ENCODE peak calls at places on chromosomes 11 and 22, in ten cellular contexts. R, P, G, X, N, C, D, E, T and A are unnamed samples.
A peak's percentile ranks its signal among the peaks of the same experiment; 100 is the strongest.

GRCh38 chr22:50673231-50674126 is 856 bp downstream of the SHANK3 start:
- DNase-seq in X (no peak), E (peak; percentile 22), G (peak; percentile 60), R (no peak), N (no peak), C (no peak), T (no peak), D (no peak), P (no peak), A (no peak)

GRCh38 chr11:124837491-124837856 is 27.8 kb upstream of the ROBO3 start:
- DNase-seq in N (no peak), G (peak; percentile 72), D (peak; percentile 82), E (peak; percentile 10), C (no peak), R (no peak), P (peak; percentile 20), X (no peak), T (peak; percentile 44), A (peak; percentile 76)

GRCh38 chr22:31346733-31347250 is 646 bp upstream of the PATZ1 start:
- DNase-seq in T (peak; percentile 57), D (no peak), C (peak; percentile 56), N (peak; percentile 53), X (peak; percentile 39), G (no peak), E (no peak), R (peak; percentile 49), P (peak; percentile 53), A (no peak)

GRCh38 chr11:65399845-65400244 is 13.4 kb downstream of the FRMD8 start:
- DNase-seq in X (no peak), D (no peak), P (no peak), C (no peak), R (no peak), E (no peak), T (no peak), N (no peak), G (no peak), A (no peak)

GRCh38 chr11:70625051-70625450 is 226.7 kb downstream of the CTTN start:
- DNase-seq in E (no peak), P (no peak), G (no peak), R (no peak), C (no peak), X (no peak), N (no peak), T (no peak), D (no peak), A (no peak)

GRCh38 chr22:37212174-37212906 is at the start of gene SSTR3:
- DNase-seq in E (no peak), C (peak; percentile 56), D (no peak), N (no peak), X (no peak), P (no peak), R (no peak), G (peak; percentile 73), T (no peak), A (no peak)

GRCh38 chr11:62269654-62270278 is at the start of gene SCGB2A2:
- DNase-seq in X (no peak), P (no peak), N (no peak), R (no peak), T (no peak), C (no peak), D (no peak), E (no peak), G (peak; percentile 58), A (peak; percentile 33)

GRCh38 chr11:92827132-92827531 is 142.3 kb upstream of the MTNR1B start:
- DNase-seq in C (no peak), R (no peak), T (no peak), E (no peak), P (no peak), X (no peak), G (no peak), N (no peak), D (no peak), A (no peak)

GRCh38 chr11:5507177-5507576 is 2.6 kb downstream of the UBQLN3 start:
- DNase-seq in E (no peak), T (no peak), G (no peak), R (no peak), N (no peak), C (no peak), D (no peak), X (no peak), P (no peak), A (no peak)

GRCh38 chr11:9516113-9516512 is 55.3 kb downstream of the ZNF143 start:
- DNase-seq in E (no peak), C (no peak), T (peak; percentile 21), N (no peak), P (no peak), D (no peak), R (no peak), X (no peak), G (peak; percentile 76), A (peak; percentile 19)

GRCh38 chr11:2214527-2215229 is 43.1 kb upstream of the TH start:
- DNase-seq in E (no peak), N (peak; percentile 17), X (no peak), T (no peak), C (no peak), R (peak; percentile 22), D (no peak), G (peak; percentile 53), P (no peak), A (no peak)

GRCh38 chr11:76656087-76656531 is 14.4 kb downstream of the LRRC32 start:
- DNase-seq in T (no peak), G (peak; percentile 48), R (no peak), C (no peak), D (no peak), E (no peak), X (no peak), P (no peak), N (no peak), A (no peak)

GRCh38 chr11:109486129-109486528 is 64.1 kb downstream of the C11orf87 start:
- DNase-seq in P (no peak), N (no peak), G (no peak), D (no peak), C (no peak), R (no peak), T (no peak), E (no peak), X (no peak), A (no peak)

GRCh38 chr11:115501895-115502589 is 2.2 kb downstream of the CADM1 start:
- DNase-seq in N (no peak), P (no peak), T (no peak), G (no peak), X (no peak), E (no peak), C (no peak), D (no peak), R (no peak), A (peak; percentile 25)

GRCh38 chr11:133149698-133150097 is 382.6 kb downstream of the OPCML start:
- DNase-seq in R (no peak), P (no peak), X (no peak), N (no peak), G (no peak), C (no peak), D (no peak), E (no peak), T (no peak), A (no peak)

DNA sequence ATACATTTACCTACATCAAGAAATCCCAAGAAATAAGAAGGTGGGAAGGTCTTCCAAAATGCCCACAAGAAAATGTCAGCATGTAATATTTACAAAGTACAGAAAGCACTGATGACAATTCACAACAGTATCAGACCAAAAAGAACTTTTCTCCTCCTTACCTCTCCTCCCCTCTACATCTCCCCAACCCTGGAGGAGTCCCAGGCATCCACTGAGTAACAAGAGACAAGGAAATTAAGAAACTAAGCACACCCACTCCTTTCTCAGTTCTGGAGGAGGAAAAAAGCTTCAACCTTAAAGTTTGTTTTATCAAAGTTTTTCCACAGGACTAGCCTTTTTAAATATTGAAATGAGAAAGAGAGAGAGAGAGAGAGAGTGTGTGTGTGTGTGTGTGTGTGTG is 2.0 kb upstream of the SERGEF start:
- DNase-seq in N (no peak), X (no peak), E (no peak), G (no peak), P (no peak), T (no peak), C (no peak), R (no peak), D (no peak), A (peak; percentile 1)
- H3K27me3 ChIP-seq in N (no peaks in the 10 kb centered on the region), X (no peaks in the 10 kb centered on the region), E (no peaks in the 10 kb centered on the region), G (peaks cover 19% of the 10 kb centered on the region), P (no peaks in the 10 kb centered on the region), T (no peaks in the 10 kb centered on the region), C (no peaks in the 10 kb centered on the region), R (no peaks in the 10 kb centered on the region), D (no peaks in the 10 kb centered on the region), A (peaks cover 3% of the 10 kb centered on the region)

DNA sequence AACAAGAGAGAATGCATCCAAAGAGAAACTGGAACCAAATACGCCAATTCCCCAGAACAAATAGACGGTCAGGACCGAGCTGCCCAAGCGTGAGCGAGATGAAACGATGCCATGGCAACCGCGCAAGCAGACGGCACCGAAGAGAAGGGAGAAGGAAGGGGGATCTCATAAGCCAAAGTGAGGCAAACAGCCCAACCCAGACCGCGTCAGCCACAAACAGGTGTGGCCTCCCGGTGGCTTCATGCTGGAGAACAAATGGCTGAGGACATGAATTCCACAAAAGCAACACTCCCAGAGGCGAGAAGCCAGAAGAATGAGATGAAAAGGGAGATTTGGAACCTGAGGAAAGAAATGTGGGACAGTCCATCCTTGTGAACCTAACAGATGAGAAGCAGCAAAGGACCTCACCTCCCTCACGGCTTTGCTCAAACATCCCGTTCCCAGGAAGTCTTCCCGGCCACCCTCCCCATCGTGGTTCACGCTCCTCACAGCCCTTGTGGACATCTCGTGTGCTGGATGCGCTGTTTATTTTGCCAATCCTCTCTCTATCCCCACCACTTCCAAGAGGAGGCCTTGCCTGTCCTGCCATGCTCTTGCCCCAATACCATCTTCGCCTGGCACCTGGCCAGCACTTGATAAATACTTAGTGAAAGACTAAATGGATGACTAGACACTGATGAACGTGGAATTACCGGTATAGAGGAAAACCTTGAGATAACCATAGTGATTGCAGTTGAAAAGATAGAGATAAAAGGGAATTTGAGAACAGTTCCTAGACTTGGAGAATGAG is 89.2 kb upstream of the RTL6 start:
- DNase-seq in R (no peak), X (no peak), T (no peak), D (no peak), E (peak; percentile 6), N (no peak), G (peak; percentile 40), P (no peak), C (no peak), A (no peak)
- H3K27me3 ChIP-seq in R (peaks cover 6% of the 10 kb centered on the region), X (no peaks in the 10 kb centered on the region), T (no peaks in the 10 kb centered on the region), D (peaks cover 6% of the 10 kb centered on the region), E (no peaks in the 10 kb centered on the region), N (peaks cover 17% of the 10 kb centered on the region), G (no peaks in the 10 kb centered on the region), P (peaks cover 16% of the 10 kb centered on the region), C (no peaks in the 10 kb centered on the region), A (peaks cover 24% of the 10 kb centered on the region)

GRCh38 chr11:129426776-129427175 is 51.1 kb downstream of the BARX2 start:
- DNase-seq in N (no peak), R (no peak), C (no peak), T (no peak), P (no peak), E (no peak), G (no peak), X (no peak), D (no peak), A (no peak)
- H3K27me3 ChIP-seq in N (no peaks in the 10 kb centered on the region), R (no peaks in the 10 kb centered on the region), C (no peaks in the 10 kb centered on the region), T (no peaks in the 10 kb centered on the region), P (peaks cover 7% of the 10 kb centered on the region), E (no peaks in the 10 kb centered on the region), G (peaks cover 10% of the 10 kb centered on the region), X (no peaks in the 10 kb centered on the region), D (no peaks in the 10 kb centered on the region), A (peaks cover 12% of the 10 kb centered on the region)

DNA sequence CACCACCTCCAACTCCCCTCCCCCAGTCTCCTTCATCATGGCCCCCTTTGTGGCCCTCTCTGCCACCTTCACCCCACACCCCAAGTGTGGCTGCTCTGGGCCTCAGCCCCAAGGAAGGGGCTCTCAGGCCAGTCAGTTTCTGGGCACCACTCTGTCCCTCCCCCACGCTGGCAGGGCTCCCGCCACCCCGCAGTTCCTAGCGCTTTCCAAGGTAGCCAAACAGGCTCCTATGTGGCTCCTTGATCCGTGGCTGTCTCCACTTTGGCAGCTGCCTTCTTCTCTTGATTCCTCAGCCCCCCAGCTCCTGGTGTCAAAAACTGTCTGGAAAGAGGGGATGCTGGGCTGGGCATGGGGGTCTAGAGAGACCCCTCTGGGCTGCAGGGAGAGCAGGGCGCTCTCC is 10.4 kb upstream of the CACNA1I start:
- DNase-seq in R (no peak), E (no peak), N (no peak), P (no peak), G (no peak), T (no peak), X (no peak), C (no peak), D (no peak), A (no peak)
- H3K27me3 ChIP-seq in R (peaks cover 51% of the 10 kb centered on the region), E (peaks cover 21% of the 10 kb centered on the region), N (no peaks in the 10 kb centered on the region), P (peaks cover 68% of the 10 kb centered on the region), G (peaks cover 51% of the 10 kb centered on the region), T (peaks cover 13% of the 10 kb centered on the region), X (peaks cover 29% of the 10 kb centered on the region), C (peaks cover 17% of the 10 kb centered on the region), D (peaks cover 42% of the 10 kb centered on the region), A (peaks cover 58% of the 10 kb centered on the region)